ENCODE peak calls at places on chromosomes 11 and 22, in five cellular contexts. One of them, this sample, is unnamed.

GRCh38 chr11:12516387-12517110 is 139.2 kb downstream of the PARVA start:
- DNase-seq in K562: no peak
- DNase-seq in transverse colon: no peak
- DNase-seq in sigmoid colon: peak; percentile 62
- DNase-seq in HepG2: no peak
- DNase-seq in this sample: no peak

GRCh38 chr11:42058794-42059193 is 599.3 kb upstream of the LRRC4C start:
- DNase-seq in HepG2: no peak
- DNase-seq in K562: no peak
- DNase-seq in transverse colon: no peak
- DNase-seq in sigmoid colon: no peak
- DNase-seq in this sample: no peak

GRCh38 chr11:120752668-120753067 is 241.1 kb downstream of the GRIK4 start:
- DNase-seq in sigmoid colon: no peak
- DNase-seq in transverse colon: no peak
- DNase-seq in K562: no peak
- DNase-seq in HepG2: no peak
- DNase-seq in this sample: no peak

GRCh38 chr11:27028653-27029052 is 12.0 kb upstream of the BBOX1 start:
- DNase-seq in K562: no peak
- DNase-seq in sigmoid colon: no peak
- DNase-seq in transverse colon: no peak
- DNase-seq in HepG2: no peak
- DNase-seq in this sample: no peak

GRCh38 chr11:33690290-33691050 is 10.2 kb downstream of the C11orf91 start:
- DNase-seq in sigmoid colon: peak; percentile 89
- DNase-seq in transverse colon: no peak
- DNase-seq in HepG2: peak; percentile 46
- DNase-seq in K562: no peak
- DNase-seq in this sample: peak; percentile 50

GRCh38 chr11:130911306-130911705 is 5.0 kb downstream of the SNX19 start:
- DNase-seq in sigmoid colon: no peak
- DNase-seq in HepG2: no peak
- DNase-seq in K562: no peak
- DNase-seq in transverse colon: no peak
- DNase-seq in this sample: no peak

GRCh38 chr22:30266445-30267381 is at the start of gene OSM:
- DNase-seq in transverse colon: peak; percentile 74
- DNase-seq in sigmoid colon: peak; percentile 82
- DNase-seq in K562: no peak
- DNase-seq in HepG2: no peak
- DNase-seq in this sample: peak; percentile 89

GRCh38 chr11:130601141-130601540 is 152.7 kb downstream of the ADAMTS15 start:
- DNase-seq in K562: no peak
- DNase-seq in sigmoid colon: peak; percentile 92
- DNase-seq in HepG2: no peak
- DNase-seq in transverse colon: peak; percentile 63
- DNase-seq in this sample: peak; percentile 35

GRCh38 chr11:124753207-124753606 is 1.2 kb upstream of the VSIG2 start:
- DNase-seq in sigmoid colon: no peak
- DNase-seq in HepG2: no peak
- DNase-seq in K562: no peak
- DNase-seq in transverse colon: no peak
- DNase-seq in this sample: no peak

GRCh38 chr22:44609589-44609988 is 92.4 kb upstream of the PRR5 start:
- DNase-seq in HepG2: no peak
- DNase-seq in sigmoid colon: no peak
- DNase-seq in transverse colon: no peak
- DNase-seq in K562: no peak
- DNase-seq in this sample: no peak

GRCh38 chr11:67372993-67373915 is at the start of gene CLCF1:
- DNase-seq in K562: peak; percentile 89
- DNase-seq in sigmoid colon: peak; percentile 90
- DNase-seq in transverse colon: peak; percentile 83
- DNase-seq in HepG2: no peak
- DNase-seq in this sample: peak; percentile 72

GRCh38 chr11:88487646-88488045 is 150.1 kb upstream of the CTSC start:
- DNase-seq in HepG2: no peak
- DNase-seq in K562: no peak
- DNase-seq in transverse colon: no peak
- DNase-seq in sigmoid colon: no peak
- DNase-seq in this sample: no peak

GRCh38 chr22:37425800-37426531 is 1.3 kb downstream of the ELFN2 start:
- DNase-seq in HepG2: no peak
- DNase-seq in sigmoid colon: no peak
- DNase-seq in K562: no peak
- DNase-seq in transverse colon: no peak
- DNase-seq in this sample: peak; percentile 70

GRCh38 chr11:61146413-61146812 is 14.8 kb downstream of the VPS37C start:
- DNase-seq in transverse colon: no peak
- DNase-seq in sigmoid colon: peak; percentile 18
- DNase-seq in HepG2: no peak
- DNase-seq in K562: no peak
- DNase-seq in this sample: no peak

GRCh38 chr11:65498042-65498726 is 661 bp upstream of the MALAT1 start:
- DNase-seq in K562: no peak
- DNase-seq in transverse colon: peak; percentile 64
- DNase-seq in HepG2: no peak
- DNase-seq in sigmoid colon: peak; percentile 83
- DNase-seq in this sample: peak; percentile 84

GRCh38 chr11:114525682-114526081 is 34.0 kb downstream of the NXPE1 start:
- DNase-seq in K562: no peak
- DNase-seq in transverse colon: no peak
- DNase-seq in sigmoid colon: no peak
- DNase-seq in HepG2: no peak
- DNase-seq in this sample: no peak

GRCh38 chr11:62732830-62733229 is 4.5 kb downstream of the TTC9C start:
- DNase-seq in sigmoid colon: no peak
- DNase-seq in K562: no peak
- DNase-seq in transverse colon: no peak
- DNase-seq in HepG2: peak; percentile 43
- DNase-seq in this sample: no peak

GRCh38 chr11:47236482-47236881 is 12.1 kb downstream of the ACP2 start:
- DNase-seq in K562: no peak
- DNase-seq in transverse colon: no peak
- DNase-seq in HepG2: no peak
- DNase-seq in sigmoid colon: no peak
- DNase-seq in this sample: no peak

DNA sequence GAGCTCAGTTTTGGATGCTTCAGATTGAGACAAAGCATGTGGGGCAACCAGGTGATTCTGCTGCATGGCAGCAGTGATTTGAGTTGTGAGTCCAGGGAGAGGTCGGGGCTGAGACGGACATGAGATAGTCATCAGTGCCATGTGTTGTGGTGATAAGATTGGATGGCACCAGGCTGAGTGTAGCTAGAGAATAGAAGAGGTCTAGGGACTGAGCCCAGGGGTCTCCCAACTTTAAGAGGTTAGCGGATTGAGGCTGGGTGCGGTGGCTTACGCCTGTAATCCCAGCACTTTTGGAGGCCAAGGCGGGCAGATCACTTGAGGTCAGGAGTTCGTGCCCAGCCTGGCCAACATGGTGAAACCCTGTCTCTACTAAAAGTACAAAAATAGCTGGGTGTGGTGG is 6.3 kb upstream of the CTSD start:
- DNase-seq in HepG2: no peak
- DNase-seq in transverse colon: peak; percentile 4
- DNase-seq in K562: no peak
- DNase-seq in sigmoid colon: no peak
- DNase-seq in this sample: no peak
- TF ChIP-seq POLR2AphosphoS5 in HepG2: no peak
- TF ChIP-seq POLR2AphosphoS5 in transverse colon: no peak
- TF ChIP-seq POLR2AphosphoS5 in K562: no peak
- TF ChIP-seq POLR2AphosphoS5 in sigmoid colon: no peak
- TF ChIP-seq POLR2AphosphoS5 in this sample: no peak

DNA sequence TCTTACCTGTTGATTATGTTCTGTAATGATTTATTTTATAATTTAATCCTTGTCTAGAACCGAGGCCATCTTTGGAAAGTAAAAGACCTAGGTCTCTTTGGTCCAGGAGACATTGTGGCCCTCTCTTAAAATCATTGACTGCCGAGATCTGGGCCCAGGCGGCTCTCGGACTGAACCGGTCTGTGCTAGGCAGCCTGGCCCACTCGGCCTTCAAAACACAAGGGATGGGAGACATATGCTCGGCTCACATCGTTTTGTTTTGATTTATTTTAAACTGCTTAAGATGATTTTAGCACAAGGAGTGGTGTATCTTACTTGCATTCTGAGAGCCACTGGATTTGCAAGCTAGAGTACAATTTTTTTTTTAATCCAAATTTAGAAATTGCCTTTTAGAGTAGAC is 80.2 kb upstream of the WNT7B start:
- DNase-seq in HepG2: no peak
- DNase-seq in transverse colon: peak; percentile 10
- DNase-seq in sigmoid colon: peak; percentile 75
- DNase-seq in K562: no peak
- DNase-seq in this sample: no peak
- H3K4me1 ChIP-seq in HepG2: peaks cover 6% of the 10 kb centered on the region
- H3K4me1 ChIP-seq in transverse colon: peaks cover 67% of the 10 kb centered on the region
- H3K4me1 ChIP-seq in sigmoid colon: peaks cover 84% of the 10 kb centered on the region
- H3K4me1 ChIP-seq in K562: peaks cover 4% of the 10 kb centered on the region
- H3K4me1 ChIP-seq in this sample: peaks cover 63% of the 10 kb centered on the region

GRCh38 chr11:126062679-126063509 is at the start of gene CDON:
- DNase-seq in K562: peak; percentile 99
- DNase-seq in transverse colon: peak; percentile 93
- DNase-seq in HepG2: peak; percentile 86
- DNase-seq in sigmoid colon: peak; percentile 96
- DNase-seq in this sample: peak; percentile 90
- TF ChIP-seq EP300 in K562: no peak
- TF ChIP-seq EP300 in transverse colon: no peak
- TF ChIP-seq EP300 in HepG2: peak; percentile 12
- TF ChIP-seq EP300 in sigmoid colon: no peak
- TF ChIP-seq EP300 in this sample: no peak

GRCh38 chr11:69919659-69920499 is 100.7 kb upstream of the FGF3 start:
- DNase-seq in transverse colon: no peak
- DNase-seq in sigmoid colon: peak; percentile 35
- DNase-seq in HepG2: no peak
- DNase-seq in K562: no peak
- DNase-seq in this sample: no peak

GRCh38 chr11:69922015-69922595 is 102.9 kb upstream of the FGF3 start:
- DNase-seq in HepG2: no peak
- DNase-seq in sigmoid colon: no peak
- DNase-seq in transverse colon: no peak
- DNase-seq in K562: no peak
- DNase-seq in this sample: peak; percentile 63

GRCh38 chr11:69920500-69921428 is 101.5 kb upstream of the FGF3 start:
- DNase-seq in K562: no peak
- DNase-seq in sigmoid colon: peak; percentile 60
- DNase-seq in transverse colon: peak; percentile 2
- DNase-seq in HepG2: no peak
- DNase-seq in this sample: peak; percentile 15

GRCh38 chr11:69922596-69923111 is 103.4 kb upstream of the FGF3 start:
- DNase-seq in transverse colon: no peak
- DNase-seq in HepG2: no peak
- DNase-seq in sigmoid colon: peak; percentile 52
- DNase-seq in K562: no peak
- DNase-seq in this sample: peak; percentile 12

DNA sequence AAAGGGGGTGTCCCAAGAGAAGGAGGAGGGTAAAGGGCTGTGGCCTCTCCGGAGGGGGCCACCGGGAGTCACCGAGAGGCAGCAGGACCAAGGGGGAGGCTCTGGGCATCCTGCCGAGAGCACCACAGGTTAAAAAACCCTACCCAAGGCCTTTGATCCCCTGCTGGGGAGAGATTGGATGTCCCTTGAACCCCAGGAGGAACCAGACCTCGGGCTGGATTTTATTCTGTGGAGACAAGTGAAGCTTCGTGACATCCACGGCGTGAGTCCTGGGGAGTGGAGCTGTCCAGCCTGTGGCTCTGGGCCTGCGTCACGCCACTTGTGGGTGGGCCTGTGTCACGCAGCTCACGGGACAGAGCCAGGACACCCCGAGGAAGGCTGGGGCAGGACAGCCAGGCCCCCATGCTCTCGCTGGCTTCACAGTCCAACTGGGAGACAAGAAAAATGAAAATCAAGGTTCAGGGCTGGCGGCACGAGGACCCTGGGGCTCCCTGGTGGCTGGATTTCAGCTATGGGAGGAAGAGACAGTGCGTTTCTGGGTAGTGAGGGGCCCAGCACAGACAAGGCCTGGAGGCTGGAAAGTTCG is 102.3 kb upstream of the FGF3 start:
- DNase-seq in HepG2: no peak
- DNase-seq in K562: no peak
- DNase-seq in sigmoid colon: peak; percentile 57
- DNase-seq in transverse colon: no peak
- DNase-seq in this sample: no peak
- TF ChIP-seq POLR2AphosphoS5 in HepG2: no peak
- TF ChIP-seq POLR2AphosphoS5 in K562: no peak
- TF ChIP-seq POLR2AphosphoS5 in sigmoid colon: no peak
- TF ChIP-seq POLR2AphosphoS5 in transverse colon: no peak
- TF ChIP-seq POLR2AphosphoS5 in this sample: no peak